ENCODE peak calls at places on chromosome 1, in seven cellular contexts. D is A549; N is T-cell; J is HuH-7; H is activated CD4-positive, alpha-beta T cell treated with anti-CD3 and anti-CD28 coated beads, Interleukin-2, amount 50 U/mL, for 48 hours; I is Right ventricle myocardium superior; X is activated B cell treated with CpG ODN at 0.5 μM for 24 hours. E is an unnamed sample.

GRCh38 chr1:184866991-184867788 is 107.1 kb downstream of the NIBAN1 start:
- DNase-seq in I (no peak), H (peak), X (no peak), N (peak), D (no peak), J (no peak), E (no peak)

GRCh38 chr1:224914292-224914900 is 15.1 kb upstream of the DNAH14 start:
- DNase-seq in X (no peak), I (no peak), J (no peak), H (no peak), N (no peak), D (no peak), E (no peak)

GRCh38 chr1:109989656-109990653 is 5.4 kb downstream of the AHCYL1 start:
- DNase-seq in J (no peak), H (no peak), N (no peak), D (no peak), I (no peak), X (no peak), E (no peak)

GRCh38 chr1:57848406-57848805 is 424.5 kb upstream of the DAB1 start:
- DNase-seq in I (no peak), J (no peak), X (no peak), N (no peak), D (no peak), H (no peak), E (no peak)

GRCh38 chr1:13619909-13620308 is 36.3 kb downstream of the PDPN start:
- DNase-seq in I (no peak), N (no peak), H (no peak), X (no peak), D (no peak), J (no peak), E (peak)

GRCh38 chr1:62230724-62231123 is 36.1 kb downstream of the L1TD1 start:
- DNase-seq in D (peak), I (no peak), X (no peak), N (no peak), J (no peak), H (no peak), E (no peak)

GRCh38 chr1:109466440-109467300 is at the start of gene SYPL2:
- DNase-seq in H (no peak), D (no peak), N (no peak), X (peak), I (peak), J (peak), E (no peak)

GRCh38 chr1:15952317-15953258 is 23.3 kb downstream of the ZBTB17 start:
- DNase-seq in H (peak), X (no peak), I (no peak), N (no peak), J (no peak), D (peak), E (no peak)

GRCh38 chr1:212964102-212964501 is 13.8 kb downstream of the VASH2 start:
- DNase-seq in X (no peak), N (no peak), I (no peak), D (no peak), H (no peak), J (no peak), E (no peak)

GRCh38 chr1:168373869-168374268 is 93.2 kb downstream of the TBX19 start:
- DNase-seq in J (no peak), I (no peak), H (peak), X (no peak), N (no peak), D (no peak), E (peak)

GRCh38 chr1:44985747-44986359 is 542 bp downstream of the EIF2B3 start:
- DNase-seq in J (no peak), X (no peak), H (no peak), D (no peak), I (no peak), N (no peak), E (no peak)

GRCh38 chr1:112110031-112110430 is 120.6 kb upstream of the KCND3 start:
- DNase-seq in N (no peak), I (no peak), H (no peak), X (no peak), D (no peak), J (no peak), E (no peak)

GRCh38 chr1:172638885-172639831 is 19.7 kb upstream of the FASLG start:
- DNase-seq in D (peak), N (peak), X (no peak), H (peak), J (no peak), I (no peak), E (no peak)

E was measured in cerebellar cortex.